ENCODE peak calls at places on chromosomes 5 and 9, in nine cellular contexts. N, V, A, T, Y, P, U, S and M are unnamed samples.

GRCh38 chr5:36298546-36298945 is 3.2 kb downstream of the RANBP3L start:
- DNase-seq in V (no peak), N (no peak), P (no peak), S (no peak), T (no peak), A (no peak), Y (no peak), U (no peak), M (no peak)

GRCh38 chr5:139369181-139369580 is 13.9 kb downstream of the SLC23A1 start:
- DNase-seq in N (no peak), Y (no peak), S (no peak), A (no peak), P (no peak), V (no peak), T (no peak), U (no peak), M (no peak)

GRCh38 chr9:134377976-134378375 is 51.7 kb downstream of the RXRA start:
- DNase-seq in A (no peak), N (peak; percentile 90), T (no peak), V (no peak), P (no peak), S (no peak), U (no peak), Y (peak; percentile 92), M (no peak)

GRCh38 chr5:112125910-112126309 is 293.2 kb downstream of the EPB41L4A start:
- DNase-seq in U (no peak), Y (no peak), S (no peak), N (no peak), T (no peak), P (no peak), A (no peak), V (no peak), M (no peak)

GRCh38 chr5:58019614-58020013 is 440.3 kb downstream of the PLK2 start:
- DNase-seq in S (no peak), Y (peak; percentile 75), A (no peak), N (peak; percentile 44), V (no peak), P (no peak), T (no peak), U (no peak), M (no peak)

GRCh38 chr9:114746591-114746990 is 59.2 kb downstream of the TNFSF15 start:
- DNase-seq in U (no peak), T (no peak), N (no peak), A (no peak), P (no peak), Y (no peak), S (no peak), V (no peak), M (no peak)

GRCh38 chr5:11426442-11426841 is 477.8 kb downstream of the CTNND2 start:
- DNase-seq in S (no peak), V (no peak), P (peak; percentile 52), N (no peak), T (no peak), Y (no peak), U (no peak), A (no peak), M (no peak)

GRCh38 chr9:127366594-127366993 is 30.4 kb upstream of the SLC2A8 start:
- DNase-seq in S (no peak), Y (no peak), N (no peak), U (no peak), V (no peak), A (no peak), P (no peak), T (no peak), M (no peak)

GRCh38 chr9:133876836-133877235 is 115.3 kb downstream of the VAV2 start:
- DNase-seq in T (no peak), S (no peak), A (no peak), V (no peak), U (no peak), P (peak; percentile 23), Y (no peak), N (no peak), M (no peak)

GRCh38 chr5:144972317-144972716 is 801.6 kb downstream of the KCTD16 start:
- DNase-seq in A (no peak), P (no peak), S (no peak), U (no peak), Y (no peak), N (no peak), V (no peak), T (no peak), M (no peak)

GRCh38 chr5:137032929-137033328 is 466.2 kb downstream of the SPOCK1 start:
- DNase-seq in S (no peak), Y (peak; percentile 68), A (no peak), V (no peak), N (no peak), U (no peak), T (no peak), P (no peak), M (no peak)

GRCh38 chr9:37678789-37679273 is 28.1 kb downstream of the FRMPD1 start:
- DNase-seq in A (no peak), T (peak; percentile 36), U (no peak), V (no peak), S (no peak), N (no peak), Y (no peak), P (no peak), M (no peak)

GRCh38 chr9:14428781-14429230 is 114.9 kb upstream of the NFIB start:
- DNase-seq in Y (peak; percentile 76), S (peak; percentile 68), A (peak; percentile 91), T (peak; percentile 59), V (no peak), N (peak; percentile 59), U (peak; percentile 62), P (peak; percentile 33), M (no peak)

GRCh38 chr5:5078009-5078897 is 61.9 kb upstream of the ADAMTS16 start:
- DNase-seq in A (no peak), N (no peak), V (no peak), T (peak; percentile 46), P (peak; percentile 41), S (no peak), Y (no peak), U (no peak), M (no peak)

GRCh38 chr5:72013741-72014703 is 93.3 kb upstream of the MAP1B start:
- DNase-seq in T (peak; percentile 3), V (no peak), U (no peak), P (no peak), S (peak; percentile 19), A (peak; percentile 76), Y (no peak), N (no peak), M (no peak)

GRCh38 chr5:149745-150450 is 41.4 kb upstream of the LRRC14B start:
- DNase-seq in U (no peak), Y (no peak), P (no peak), S (no peak), T (no peak), A (no peak), N (no peak), V (no peak), M (no peak)

GRCh38 chr5:65762234-65762633 is 40.2 kb downstream of the NLN start:
- DNase-seq in A (no peak), P (peak; percentile 29), T (no peak), V (no peak), S (no peak), Y (no peak), U (no peak), N (no peak), M (no peak)

GRCh38 chr9:90053027-90053426 is 448.2 kb downstream of the GADD45G start:
- DNase-seq in Y (no peak), S (no peak), P (no peak), A (peak; percentile 50), V (no peak), T (peak; percentile 19), U (no peak), N (no peak), M (no peak)

GRCh38 chr5:115531380-115531779 is 13.2 kb downstream of the FEM1C start:
- DNase-seq in P (no peak), V (no peak), A (no peak), S (no peak), N (no peak), T (no peak), Y (no peak), U (no peak), M (no peak)

GRCh38 chr5:178984145-178985072 is 10.7 kb downstream of the GRM6 start:
- DNase-seq in U (no peak), T (no peak), S (no peak), N (no peak), P (no peak), Y (peak; percentile 33), A (no peak), V (no peak), M (no peak)

GRCh38 chr5:19865336-19866087 is 122.5 kb downstream of the CDH18 start:
- DNase-seq in T (no peak), A (no peak), P (peak; percentile 61), Y (no peak), U (no peak), S (no peak), N (no peak), V (no peak), M (no peak)

GRCh38 chr9:114611516-114612271 is 603 bp downstream of the TMEM268 start:
- DNase-seq in P (peak; percentile 42), S (peak; percentile 40), V (no peak), N (peak; percentile 40), Y (peak; percentile 89), U (no peak), A (peak; percentile 69), T (peak; percentile 48), M (no peak)

GRCh38 chr9:27054841-27055240 is 49.4 kb upstream of the LRRC19 start:
- DNase-seq in V (no peak), Y (no peak), S (no peak), P (no peak), N (no peak), A (no peak), T (no peak), U (no peak), M (no peak)

GRCh38 chr9:135998410-135999071 is 37.4 kb upstream of the UBAC1 start:
- DNase-seq in U (no peak), A (no peak), S (no peak), Y (no peak), V (no peak), N (no peak), P (no peak), T (no peak), M (no peak)

GRCh38 chr9:18461496-18461895 is 12.5 kb upstream of the ADAMTSL1 start:
- DNase-seq in T (no peak), U (no peak), P (peak; percentile 64), V (no peak), Y (no peak), N (no peak), A (no peak), S (no peak), M (no peak)

GRCh38 chr5:39217365-39218281 is 1.7 kb downstream of the FYB1 start:
- DNase-seq in S (peak; percentile 36), A (peak; percentile 72), P (peak; percentile 59), Y (peak; percentile 78), V (peak; percentile 63), U (peak; percentile 60), N (peak; percentile 86), T (peak; percentile 79), M (peak; percentile 67)

GRCh38 chr5:73028991-73029540 is 73.2 kb downstream of the FCHO2 start:
- DNase-seq in S (no peak), U (no peak), T (no peak), A (no peak), V (no peak), N (no peak), Y (no peak), P (no peak), M (no peak)

GRCh38 chr5:173530547-173530946 is 85.9 kb downstream of the BOD1 start:
- DNase-seq in V (no peak), S (no peak), Y (no peak), T (peak; percentile 5), N (no peak), U (no peak), A (peak; percentile 26), P (no peak), M (no peak)

GRCh38 chr9:16475257-16475656 is 395.2 kb downstream of the BNC2 start:
- DNase-seq in A (no peak), S (peak; percentile 55), N (no peak), P (no peak), Y (no peak), V (no peak), T (no peak), U (no peak), M (no peak)

GRCh38 chr9:121169094-121169601 is 32.5 kb downstream of the RAB14 start:
- DNase-seq in S (no peak), P (no peak), A (peak; percentile 18), Y (no peak), V (peak; percentile 1), N (peak; percentile 17), T (no peak), U (no peak), M (no peak)

GRCh38 chr5:179912951-179913350 is 5.3 kb upstream of the TBC1D9B start:
- DNase-seq in P (no peak), U (no peak), A (no peak), N (peak; percentile 23), S (no peak), V (no peak), T (no peak), Y (no peak), M (no peak)